ENCODE peak calls at places on chromosomes 16 and 17, in eight cellular contexts. J, Z, L, N, Y, P, C and R are unnamed samples.

GRCh38 chr17:50133028-50133768 is 3.2 kb upstream of the SAMD14 start:
- DNase-seq in J (no peak), Z (peak; percentile 42), L (peak; percentile 55), N (no peak), Y (no peak), P (peak; percentile 62), C (peak; percentile 63), R (peak; percentile 58)

GRCh38 chr17:79778504-79779087 is 648 bp downstream of the CBX2 start:
- DNase-seq in J (no peak), Z (peak; percentile 78), L (no peak), N (peak; percentile 59), Y (peak; percentile 64), P (no peak), C (no peak), R (no peak)

GRCh38 chr16:66471264-66471663 is 44.2 kb downstream of the BEAN1 start:
- DNase-seq in J (no peak), Z (no peak), L (no peak), N (no peak), Y (no peak), P (no peak), C (no peak), R (no peak)

GRCh38 chr16:71917900-71918299 is 22.6 kb downstream of the IST1 start:
- DNase-seq in J (no peak), Z (no peak), L (peak; percentile 82), N (no peak), Y (no peak), P (no peak), C (no peak), R (no peak)

GRCh38 chr17:55625516-55625915 is 97.1 kb downstream of the TMEM100 start:
- DNase-seq in J (peak; percentile 41), Z (no peak), L (no peak), N (no peak), Y (no peak), P (no peak), C (no peak), R (no peak)

GRCh38 chr17:61310611-61311010 is 89.0 kb upstream of the TBX2 start:
- DNase-seq in J (no peak), Z (no peak), L (no peak), N (no peak), Y (no peak), P (no peak), C (no peak), R (no peak)

GRCh38 chr17:7314719-7315569 is at the start of gene GPS2:
- DNase-seq in J (peak; percentile 95), Z (peak; percentile 91), L (peak; percentile 71), N (peak; percentile 78), Y (peak; percentile 94), P (peak; percentile 96), C (peak; percentile 94), R (peak; percentile 95)

GRCh38 chr17:73203788-73204479 is 11.1 kb downstream of the COG1 start:
- DNase-seq in J (no peak), Z (no peak), L (no peak), N (no peak), Y (no peak), P (no peak), C (no peak), R (no peak)

GRCh38 chr17:69822314-69822875 is 252.6 kb upstream of the KCNJ16 start:
- DNase-seq in J (no peak), Z (no peak), L (no peak), N (no peak), Y (no peak), P (no peak), C (no peak), R (no peak)

GRCh38 chr17:74990581-74991105 is 3.2 kb downstream of the CDR2L start:
- DNase-seq in J (no peak), Z (no peak), L (no peak), N (no peak), Y (no peak), P (no peak), C (no peak), R (no peak)

GRCh38 chr16:63947022-63947421 is 1174.8 kb downstream of the CDH11 start:
- DNase-seq in J (no peak), Z (no peak), L (no peak), N (no peak), Y (no peak), P (no peak), C (no peak), R (no peak)

GRCh38 chr17:37648555-37648954 is 5.3 kb upstream of the DDX52 start:
- DNase-seq in J (no peak), Z (no peak), L (peak; percentile 87), N (no peak), Y (no peak), P (no peak), C (no peak), R (no peak)

GRCh38 chr17:64386412-64387144 is 4.1 kb downstream of the PECAM1 start:
- DNase-seq in J (no peak), Z (no peak), L (no peak), N (no peak), Y (no peak), P (peak; percentile 39), C (no peak), R (peak; percentile 42)

GRCh38 chr16:65034915-65035314 is 86.9 kb downstream of the CDH11 start:
- DNase-seq in J (no peak), Z (no peak), L (no peak), N (no peak), Y (no peak), P (no peak), C (no peak), R (no peak)

GRCh38 chr17:78357177-78357586 is 2.7 kb downstream of the SOCS3 start:
- DNase-seq in J (no peak), Z (peak; percentile 62), L (peak; percentile 80), N (no peak), Y (peak; percentile 36), P (peak; percentile 82), C (peak; percentile 65), R (no peak)

GRCh38 chr16:51374346-51374745 is 223.3 kb upstream of the SALL1 start:
- DNase-seq in J (no peak), Z (no peak), L (peak; percentile 81), N (no peak), Y (no peak), P (no peak), C (no peak), R (no peak)

GRCh38 chr17:21042434-21043295 is at the start of gene USP22:
- DNase-seq in J (no peak), Z (no peak), L (no peak), N (peak; percentile 96), Y (peak; percentile 40), P (no peak), C (no peak), R (no peak)

GRCh38 chr16:85947511-85948509 is 48.8 kb downstream of the IRF8 start:
- DNase-seq in J (peak; percentile 35), Z (no peak), L (no peak), N (no peak), Y (no peak), P (no peak), C (no peak), R (no peak)

GRCh38 chr16:86862596-86862995 is 284.2 kb downstream of the FOXL1 start:
- DNase-seq in J (no peak), Z (no peak), L (peak; percentile 11), N (no peak), Y (no peak), P (no peak), C (no peak), R (no peak)

GRCh38 chr16:50839920-50840729 is 98.2 kb downstream of the CYLD start:
- DNase-seq in J (peak; percentile 5), Z (no peak), L (no peak), N (no peak), Y (no peak), P (no peak), C (no peak), R (no peak)

GRCh38 chr17:39352986-39353385 is 48.4 kb downstream of the FBXL20 start:
- DNase-seq in J (no peak), Z (no peak), L (no peak), N (no peak), Y (no peak), P (no peak), C (no peak), R (no peak)

DNA sequence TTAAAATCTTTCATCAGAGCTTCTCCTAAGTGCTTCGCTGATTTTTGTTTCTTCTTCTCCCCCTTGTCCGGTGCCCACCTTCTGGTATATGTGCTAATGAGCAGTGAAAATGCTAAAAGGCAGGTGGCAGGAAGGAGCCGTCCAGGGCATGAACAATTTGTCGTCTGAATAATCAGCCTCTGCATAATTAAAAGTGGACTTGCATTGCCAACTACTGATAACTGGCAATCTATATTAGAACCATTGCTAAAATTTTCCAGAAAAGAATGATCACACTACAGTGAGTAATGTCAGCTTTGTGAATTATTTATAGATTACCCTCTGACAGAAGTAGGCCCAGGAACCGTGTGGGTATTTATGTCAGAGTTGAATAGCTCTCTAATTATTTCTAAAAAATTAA is 28.1 kb downstream of the SERPINF1 start:
- DNase-seq in J (no peak), Z (no peak), L (no peak), N (no peak), Y (no peak), P (no peak), C (no peak), R (no peak)
- H3K27ac ChIP-seq in J (no peak overlapping the region), Z (no peak overlapping the region), L (no peak overlapping the region), N (no peak overlapping the region), Y (no peak overlapping the region), P (no peak overlapping the region), C (peak overlapping the region; percentile 51), R (peak overlapping the region; percentile 95)

GRCh38 chr16:58026139-58026704 is 668 bp downstream of the MMP15 start:
- DNase-seq in J (peak; percentile 37), Z (peak; percentile 55), L (peak; percentile 17), N (peak; percentile 43), Y (peak; percentile 55), P (peak; percentile 81), C (peak; percentile 64), R (no peak)
- H3K27ac ChIP-seq in J (no peak overlapping the region), Z (no peak overlapping the region), L (no peak overlapping the region), N (no peak overlapping the region), Y (peak overlapping the region; percentile 89), P (peak overlapping the region; percentile 81), C (peak overlapping the region; percentile 96), R (peak overlapping the region; percentile 72)

DNA sequence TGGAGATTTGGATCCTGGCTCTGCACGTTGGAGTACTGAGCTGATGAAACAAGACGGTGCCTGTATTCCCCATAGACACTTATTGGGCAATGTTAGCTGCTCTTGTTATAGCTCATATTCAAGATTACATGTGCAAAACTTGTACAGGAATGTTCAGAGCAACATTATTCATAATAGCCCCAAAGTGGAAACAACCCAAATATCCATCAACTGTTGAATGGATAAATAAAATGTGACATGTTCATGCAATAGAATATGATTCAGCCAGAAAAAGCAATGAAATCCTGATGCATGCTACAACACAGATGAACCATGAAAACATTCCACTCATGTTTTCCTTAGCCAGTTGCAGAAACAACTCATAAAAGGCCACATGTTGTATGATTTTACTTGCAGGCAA is 5.7 kb upstream of the SDR42E1 start:
- DNase-seq in J (no peak), Z (no peak), L (no peak), N (no peak), Y (no peak), P (no peak), C (no peak), R (no peak)
- H3K27ac ChIP-seq in J (no peak overlapping the region), Z (no peak overlapping the region), L (no peak overlapping the region), N (no peak overlapping the region), Y (no peak overlapping the region), P (no peak overlapping the region), C (no peak overlapping the region), R (no peak overlapping the region)

DNA sequence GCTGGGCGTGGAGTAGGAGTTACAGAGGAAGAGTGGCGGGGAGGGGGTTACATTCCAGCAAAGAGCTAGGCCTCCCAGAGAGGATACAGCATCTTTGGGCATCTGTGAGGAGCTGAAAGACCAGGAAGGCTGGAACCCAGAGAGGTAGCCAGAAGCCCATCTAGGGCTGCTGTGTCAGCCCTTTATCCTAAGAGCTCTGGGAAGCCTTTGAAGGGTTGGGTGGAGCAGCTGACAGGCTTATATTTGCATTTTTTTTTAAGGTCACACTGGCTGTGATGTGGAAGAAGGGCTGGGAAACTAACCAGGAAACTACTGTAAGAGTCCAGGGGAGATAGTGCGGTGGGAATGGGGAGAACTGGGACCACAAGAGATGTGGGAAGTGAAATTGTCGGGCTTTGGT is 6.8 kb upstream of the CNOT1 start:
- DNase-seq in J (no peak), Z (no peak), L (no peak), N (no peak), Y (no peak), P (peak; percentile 8), C (no peak), R (no peak)
- H3K27ac ChIP-seq in J (no peak overlapping the region), Z (no peak overlapping the region), L (no peak overlapping the region), N (no peak overlapping the region), Y (no peak overlapping the region), P (no peak overlapping the region), C (no peak overlapping the region), R (no peak overlapping the region)